ENCODE peak calls at places on chromosomes 4 and X, in six cellular contexts. P is CD8-positive, alpha-beta memory T cell; V is endodermal cell; U is psoas muscle; E is heart right ventricle; A is tibial nerve. T is an unnamed sample.
A peak's percentile ranks its signal among the peaks of the same experiment; 100 is the strongest.

GRCh38 chrX:130190801-130191200 is 19.0 kb downstream of the RAB33A start:
- DNase-seq in U (no peak), E (no peak), P (no peak), V (no peak), A (no peak), T (no peak)

GRCh38 chr4:30617836-30618235 is 102.3 kb upstream of the PCDH7 start:
- DNase-seq in U (no peak), V (no peak), A (no peak), P (no peak), E (no peak), T (no peak)

GRCh38 chr4:76974150-76974549 is 24.6 kb downstream of the SEPTIN11 start:
- DNase-seq in V (no peak), U (peak; percentile 19), E (no peak), A (no peak), P (no peak), T (no peak)

GRCh38 chr4:177455591-177455990 is 13.4 kb upstream of the AGA start:
- DNase-seq in P (no peak), V (no peak), E (no peak), U (no peak), A (no peak), T (no peak)

GRCh38 chr4:138639018-138639876 is 376.3 kb upstream of the NOCT start:
- DNase-seq in A (no peak), E (no peak), P (no peak), U (no peak), V (no peak), T (no peak)

GRCh38 chr4:130814896-130815295 is 1718.9 kb downstream of the C4orf33 start:
- DNase-seq in A (no peak), U (no peak), P (no peak), E (no peak), V (no peak), T (no peak)

GRCh38 chr4:79682801-79683217 is 274.8 kb upstream of the GK2 start:
- DNase-seq in A (no peak), U (peak; percentile 25), P (no peak), V (peak; percentile 45), E (peak; percentile 29), T (no peak)

GRCh38 chr4:184762100-184762499 is 28.2 kb upstream of the CENPU start:
- DNase-seq in P (peak; percentile 68), E (no peak), A (no peak), U (no peak), V (no peak), T (no peak)

GRCh38 chrX:150094375-150094774 is 156.1 kb upstream of the EOLA2 start:
- DNase-seq in A (no peak), P (no peak), U (peak; percentile 24), E (no peak), V (no peak), T (no peak)

GRCh38 chr4:86035688-86036087 is 324.2 kb downstream of the MAPK10 start:
- DNase-seq in P (no peak), E (no peak), U (no peak), V (no peak), A (no peak), T (no peak)

GRCh38 chr4:138751290-138751689 is 264.3 kb upstream of the NOCT start:
- DNase-seq in U (no peak), A (no peak), P (no peak), E (no peak), V (no peak), T (no peak)

GRCh38 chr4:107213410-107213809 is 177.3 kb upstream of the DKK2 start:
- DNase-seq in E (no peak), U (no peak), V (no peak), P (no peak), A (no peak), T (no peak)

GRCh38 chr4:54101190-54102041 is 1.5 kb downstream of the GSX2 start:
- DNase-seq in U (no peak), V (peak; percentile 72), P (no peak), E (no peak), A (no peak), T (peak; percentile 63)

GRCh38 chrX:320126-320783 is 1.7 kb upstream of the GTPBP6 start:
- DNase-seq in U (peak; percentile 25), E (no peak), P (no peak), V (no peak), A (no peak), T (no peak)

GRCh38 chr4:176641237-176641636 is 151.5 kb downstream of the VEGFC start:
- DNase-seq in A (no peak), V (no peak), P (no peak), E (no peak), U (no peak), T (no peak)

GRCh38 chr4:79390890-79391289 is 17.1 kb downstream of the GK2 start:
- DNase-seq in A (no peak), E (no peak), U (no peak), V (no peak), P (no peak), T (no peak)

GRCh38 chr4:149161247-149161646 is 654.4 kb downstream of the IQCM start:
- DNase-seq in V (no peak), P (no peak), U (no peak), E (no peak), A (no peak), T (no peak)

GRCh38 chrX:2819345-2820130 is 9.2 kb upstream of the GYG2 start:
- DNase-seq in V (peak; percentile 30), P (no peak), A (no peak), E (no peak), U (no peak), T (no peak)

GRCh38 chr4:188911707-188912106 is 772.5 kb downstream of the TRIML1 start:
- DNase-seq in P (no peak), A (no peak), U (no peak), E (no peak), V (no peak), T (no peak)

DNA sequence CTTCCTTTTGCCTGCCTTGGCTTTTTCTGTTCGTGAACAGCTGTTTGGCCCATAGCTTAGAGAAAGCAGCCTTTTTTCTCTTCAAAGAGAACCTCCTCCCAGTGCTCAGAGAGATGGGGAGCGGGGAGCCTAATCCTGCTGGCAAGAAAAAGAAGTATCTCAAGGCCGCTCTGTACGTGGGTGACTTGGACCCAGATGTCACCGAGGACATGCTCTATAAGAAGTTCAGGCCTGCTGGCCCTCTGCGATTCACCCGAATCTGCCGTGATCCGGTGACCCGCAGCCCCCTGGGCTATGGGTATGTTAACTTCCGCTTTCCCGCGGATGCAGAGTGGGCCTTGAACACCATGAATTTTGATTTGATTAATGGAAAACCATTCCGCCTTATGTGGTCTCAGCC is 826 bp downstream of the PABPC5 start:
- DNase-seq in E (no peak), A (no peak), V (peak; percentile 63), P (no peak), U (no peak), T (peak; percentile 5)
- H3K27me3 ChIP-seq in E (no peaks in the 10 kb centered on the region), A (no peaks in the 10 kb centered on the region), V (no peaks in the 10 kb centered on the region), P (no peaks in the 10 kb centered on the region), U (peaks cover 43% of the 10 kb centered on the region), T (peaks cover 2% of the 10 kb centered on the region)

GRCh38 chr4:185797018-185797417 is 15.0 kb downstream of the SORBS2 start:
- DNase-seq in P (no peak), V (no peak), U (no peak), A (no peak), E (no peak), T (no peak)

GRCh38 chr4:185793716-185794115 is 18.3 kb downstream of the SORBS2 start:
- DNase-seq in A (no peak), P (no peak), V (no peak), U (no peak), E (no peak), T (no peak)

GRCh38 chr4:185796176-185796575 is 15.8 kb downstream of the SORBS2 start:
- DNase-seq in A (no peak), E (no peak), P (no peak), V (no peak), U (no peak), T (no peak)

GRCh38 chr4:185792384-185793146 is 19.4 kb downstream of the SORBS2 start:
- DNase-seq in V (no peak), A (no peak), U (no peak), P (no peak), E (no peak), T (no peak)

GRCh38 chr4:185794637-185795036 is 17.4 kb downstream of the SORBS2 start:
- DNase-seq in A (no peak), U (no peak), P (no peak), E (no peak), V (no peak), T (no peak)
- H3K36me3 ChIP-seq in A (no peaks in the 10 kb centered on the region), U (no peaks in the 10 kb centered on the region), P (no peaks in the 10 kb centered on the region), E (no peaks in the 10 kb centered on the region), V (no peaks in the 10 kb centered on the region), T (no peaks in the 10 kb centered on the region)

GRCh38 chr4:8688041-8688907 is 95.7 kb downstream of the CPZ start:
- DNase-seq in U (no peak), P (no peak), A (peak; percentile 1), V (peak; percentile 93), E (no peak), T (peak; percentile 96)

GRCh38 chr4:8690811-8691775 is 98.5 kb downstream of the CPZ start:
- DNase-seq in U (no peak), A (no peak), V (peak; percentile 20), P (no peak), E (no peak), T (peak; percentile 26)

GRCh38 chr4:8688908-8689445 is 96.4 kb downstream of the CPZ start:
- DNase-seq in U (no peak), A (peak; percentile 1), P (no peak), V (no peak), E (no peak), T (peak; percentile 65)

GRCh38 chr4:8690216-8690786 is 97.7 kb downstream of the CPZ start:
- DNase-seq in V (peak; percentile 49), A (no peak), U (no peak), E (no peak), P (no peak), T (peak; percentile 60)

DNA sequence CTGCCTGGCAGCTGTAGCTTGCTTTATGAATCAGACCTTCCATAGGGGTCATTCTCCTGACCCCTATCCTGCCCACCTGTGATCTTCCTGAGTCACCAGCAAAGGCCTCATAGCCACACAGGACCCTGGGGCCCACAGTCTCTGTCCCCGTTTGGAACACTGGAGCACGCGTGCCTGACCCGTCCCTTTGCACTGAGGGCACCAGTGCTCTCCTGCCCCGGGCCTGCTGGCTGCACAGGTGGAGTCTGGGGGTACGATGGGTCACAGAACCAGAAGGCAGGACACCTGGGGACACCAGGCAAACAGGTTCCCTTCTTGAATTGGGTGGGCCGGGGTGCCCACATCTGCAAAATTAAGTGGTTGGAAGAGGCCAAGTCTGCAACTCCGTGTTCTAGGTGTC is 97.2 kb downstream of the CPZ start:
- DNase-seq in E (no peak), U (no peak), A (peak; percentile 6), V (peak; percentile 37), P (no peak), T (peak; percentile 21)
- H3K27me3 ChIP-seq in E (no peaks in the 10 kb centered on the region), U (peaks cover 13% of the 10 kb centered on the region), A (no peaks in the 10 kb centered on the region), V (peaks cover 47% of the 10 kb centered on the region), P (no peaks in the 10 kb centered on the region), T (no peaks in the 10 kb centered on the region)

DNA sequence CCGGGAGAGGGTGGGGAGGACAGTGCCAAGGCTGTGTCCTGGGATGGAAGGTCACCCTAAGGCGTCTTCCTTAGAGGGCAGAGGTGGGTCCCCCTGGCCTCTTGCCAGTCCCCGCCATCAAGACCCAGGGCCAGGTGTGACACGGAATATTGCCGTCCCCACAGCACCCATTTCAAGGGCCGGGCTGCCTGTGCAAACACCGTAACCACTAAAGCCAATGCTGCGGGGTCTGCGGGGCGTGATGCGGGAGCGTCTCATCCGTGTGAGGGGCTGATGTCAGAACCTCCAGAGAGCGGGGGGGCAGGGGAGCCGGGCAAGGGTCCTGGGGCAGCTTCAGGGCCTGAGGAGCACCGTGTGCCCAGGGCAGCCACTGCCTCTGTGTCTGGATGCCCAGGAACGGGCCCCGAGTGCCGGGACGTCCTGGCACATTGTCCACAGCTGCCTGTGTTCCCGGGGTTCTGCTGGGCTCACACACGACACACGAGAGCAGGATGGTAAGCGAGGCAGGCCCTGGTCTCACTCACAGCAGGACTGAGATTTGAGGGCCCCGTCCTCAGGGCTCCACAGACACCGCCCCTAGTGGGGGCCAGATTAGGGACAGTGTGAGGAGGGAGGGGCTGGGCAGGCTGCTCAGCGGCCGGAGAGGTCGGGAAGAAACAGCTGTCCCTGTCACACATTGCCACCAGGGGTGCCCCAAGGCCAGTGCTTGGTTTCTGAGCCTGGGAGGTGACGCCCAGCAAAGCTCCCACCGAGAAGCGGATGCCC is 29.2 kb downstream of the NKX1-1 start:
- DNase-seq in P (no peak), A (no peak), U (peak; percentile 13), E (peak; percentile 11), V (peak; percentile 70), T (no peak)
- H3K36me3 ChIP-seq in P (no peaks in the 10 kb centered on the region), A (peaks cover 99% of the 10 kb centered on the region), U (no peaks in the 10 kb centered on the region), E (no peaks in the 10 kb centered on the region), V (no peaks in the 10 kb centered on the region), T (no peaks in the 10 kb centered on the region)

T was measured in H7.